ENCODE peak calls at places on chromosome 16, in nine cellular contexts. One of them, this sample, is unnamed.

GRCh38 chr16:75406943-75407342 is 26.4 kb downstream of the CFDP1 start:
- DNase-seq in AG04450: no peak
- DNase-seq in SIG-M5: no peak
- DNase-seq in frontal cortex: no peak
- DNase-seq in GOT3: no peak
- DNase-seq in lung: no peak
- DNase-seq in tibial nerve: no peak
- DNase-seq in fibroblast of the aortic adventitia: no peak
- DNase-seq in dorsolateral prefrontal cortex: no peak
- DNase-seq in this sample: no peak

GRCh38 chr16:50602531-50603205 is 54.5 kb downstream of the NKD1 start:
- DNase-seq in AG04450: no peak
- DNase-seq in SIG-M5: no peak
- DNase-seq in frontal cortex: no peak
- DNase-seq in GOT3: no peak
- DNase-seq in lung: no peak
- DNase-seq in tibial nerve: no peak
- DNase-seq in fibroblast of the aortic adventitia: no peak
- DNase-seq in dorsolateral prefrontal cortex: no peak
- DNase-seq in this sample: no peak

GRCh38 chr16:77212736-77213541 is 13.7 kb downstream of the SYCE1L start:
- DNase-seq in AG04450: no peak
- DNase-seq in SIG-M5: no peak
- DNase-seq in frontal cortex: no peak
- DNase-seq in GOT3: no peak
- DNase-seq in lung: peak
- DNase-seq in tibial nerve: peak
- DNase-seq in fibroblast of the aortic adventitia: no peak
- DNase-seq in dorsolateral prefrontal cortex: no peak
- DNase-seq in this sample: no peak

GRCh38 chr16:62105244-62105643 is 69.0 kb upstream of the CDH8 start:
- DNase-seq in AG04450: no peak
- DNase-seq in SIG-M5: no peak
- DNase-seq in frontal cortex: no peak
- DNase-seq in GOT3: no peak
- DNase-seq in lung: no peak
- DNase-seq in tibial nerve: no peak
- DNase-seq in fibroblast of the aortic adventitia: no peak
- DNase-seq in dorsolateral prefrontal cortex: no peak
- DNase-seq in this sample: no peak

GRCh38 chr16:70741779-70742125 is 55.9 kb upstream of the MTSS2 start:
- DNase-seq in AG04450: no peak
- DNase-seq in SIG-M5: no peak
- DNase-seq in frontal cortex: no peak
- DNase-seq in GOT3: no peak
- DNase-seq in lung: no peak
- DNase-seq in tibial nerve: no peak
- DNase-seq in fibroblast of the aortic adventitia: no peak
- DNase-seq in dorsolateral prefrontal cortex: no peak
- DNase-seq in this sample: no peak

GRCh38 chr16:85483424-85483823 is 129.7 kb upstream of the GSE1 start:
- DNase-seq in AG04450: no peak
- DNase-seq in SIG-M5: no peak
- DNase-seq in frontal cortex: no peak
- DNase-seq in GOT3: no peak
- DNase-seq in lung: no peak
- DNase-seq in tibial nerve: no peak
- DNase-seq in fibroblast of the aortic adventitia: no peak
- DNase-seq in dorsolateral prefrontal cortex: no peak
- DNase-seq in this sample: no peak

GRCh38 chr16:2720719-2721633 is 952 bp upstream of the PRSS27 start:
- DNase-seq in AG04450: peak
- DNase-seq in SIG-M5: no peak
- DNase-seq in frontal cortex: peak
- DNase-seq in GOT3: peak
- DNase-seq in lung: peak
- DNase-seq in tibial nerve: peak
- DNase-seq in fibroblast of the aortic adventitia: peak
- DNase-seq in dorsolateral prefrontal cortex: peak
- DNase-seq in this sample: peak

GRCh38 chr16:9344508-9344907 is 253.1 kb downstream of the HAPSTR1 start:
- DNase-seq in AG04450: no peak
- DNase-seq in SIG-M5: no peak
- DNase-seq in frontal cortex: no peak
- DNase-seq in GOT3: no peak
- DNase-seq in lung: no peak
- DNase-seq in tibial nerve: no peak
- DNase-seq in fibroblast of the aortic adventitia: no peak
- DNase-seq in dorsolateral prefrontal cortex: no peak
- DNase-seq in this sample: no peak

GRCh38 chr16:86994651-86995171 is 322.5 kb downstream of the C16orf95 start:
- DNase-seq in AG04450: peak
- DNase-seq in SIG-M5: no peak
- DNase-seq in frontal cortex: no peak
- DNase-seq in GOT3: no peak
- DNase-seq in lung: no peak
- DNase-seq in tibial nerve: no peak
- DNase-seq in fibroblast of the aortic adventitia: peak
- DNase-seq in dorsolateral prefrontal cortex: no peak
- DNase-seq in this sample: no peak

GRCh38 chr16:21277927-21278706 is at the start of gene CRYM:
- DNase-seq in AG04450: no peak
- DNase-seq in SIG-M5: no peak
- DNase-seq in frontal cortex: no peak
- DNase-seq in GOT3: no peak
- DNase-seq in lung: peak
- DNase-seq in tibial nerve: no peak
- DNase-seq in fibroblast of the aortic adventitia: peak
- DNase-seq in dorsolateral prefrontal cortex: peak
- DNase-seq in this sample: no peak

GRCh38 chr16:57159447-57159846 is 26.4 kb downstream of the PSME3IP1 start:
- DNase-seq in AG04450: no peak
- DNase-seq in SIG-M5: no peak
- DNase-seq in frontal cortex: no peak
- DNase-seq in GOT3: no peak
- DNase-seq in lung: no peak
- DNase-seq in tibial nerve: no peak
- DNase-seq in fibroblast of the aortic adventitia: no peak
- DNase-seq in dorsolateral prefrontal cortex: no peak
- DNase-seq in this sample: no peak

GRCh38 chr16:88415381-88416323 is 32.9 kb downstream of the ZNF469 start:
- DNase-seq in AG04450: no peak
- DNase-seq in SIG-M5: no peak
- DNase-seq in frontal cortex: no peak
- DNase-seq in GOT3: no peak
- DNase-seq in lung: no peak
- DNase-seq in tibial nerve: no peak
- DNase-seq in fibroblast of the aortic adventitia: no peak
- DNase-seq in dorsolateral prefrontal cortex: no peak
- DNase-seq in this sample: no peak

GRCh38 chr16:87688876-87689815 is 76.6 kb downstream of the KLHDC4 start:
- DNase-seq in AG04450: no peak
- DNase-seq in SIG-M5: no peak
- DNase-seq in frontal cortex: peak
- DNase-seq in GOT3: no peak
- DNase-seq in lung: no peak
- DNase-seq in tibial nerve: no peak
- DNase-seq in fibroblast of the aortic adventitia: no peak
- DNase-seq in dorsolateral prefrontal cortex: no peak
- DNase-seq in this sample: no peak

GRCh38 chr16:4694664-4695451 is 1.5 kb downstream of the NUDT16L1 start:
- DNase-seq in AG04450: no peak
- DNase-seq in SIG-M5: no peak
- DNase-seq in frontal cortex: peak
- DNase-seq in GOT3: no peak
- DNase-seq in lung: no peak
- DNase-seq in tibial nerve: no peak
- DNase-seq in fibroblast of the aortic adventitia: peak
- DNase-seq in dorsolateral prefrontal cortex: peak
- DNase-seq in this sample: no peak

GRCh38 chr16:29825145-29826044 is 5.1 kb downstream of the MVP start:
- DNase-seq in AG04450: peak
- DNase-seq in SIG-M5: no peak
- DNase-seq in frontal cortex: peak
- DNase-seq in GOT3: no peak
- DNase-seq in lung: no peak
- DNase-seq in tibial nerve: no peak
- DNase-seq in fibroblast of the aortic adventitia: peak
- DNase-seq in dorsolateral prefrontal cortex: peak
- DNase-seq in this sample: peak

GRCh38 chr16:11557811-11558210 is 28.9 kb downstream of the LITAF start:
- DNase-seq in AG04450: no peak
- DNase-seq in SIG-M5: no peak
- DNase-seq in frontal cortex: peak
- DNase-seq in GOT3: no peak
- DNase-seq in lung: no peak
- DNase-seq in tibial nerve: peak
- DNase-seq in fibroblast of the aortic adventitia: no peak
- DNase-seq in dorsolateral prefrontal cortex: peak
- DNase-seq in this sample: peak

GRCh38 chr16:85832578-85833539 is 33.4 kb downstream of the COX4I1 start:
- DNase-seq in AG04450: no peak
- DNase-seq in SIG-M5: no peak
- DNase-seq in frontal cortex: no peak
- DNase-seq in GOT3: no peak
- DNase-seq in lung: no peak
- DNase-seq in tibial nerve: no peak
- DNase-seq in fibroblast of the aortic adventitia: no peak
- DNase-seq in dorsolateral prefrontal cortex: no peak
- DNase-seq in this sample: no peak

GRCh38 chr16:660459-661183 is 7.3 kb upstream of the RHOT2 start:
- DNase-seq in AG04450: peak
- DNase-seq in SIG-M5: peak
- DNase-seq in frontal cortex: peak
- DNase-seq in GOT3: no peak
- DNase-seq in lung: peak
- DNase-seq in tibial nerve: peak
- DNase-seq in fibroblast of the aortic adventitia: peak
- DNase-seq in dorsolateral prefrontal cortex: peak
- DNase-seq in this sample: peak

GRCh38 chr16:71628810-71629209 is 2.8 kb downstream of the MARVELD3 start:
- DNase-seq in AG04450: no peak
- DNase-seq in SIG-M5: no peak
- DNase-seq in frontal cortex: no peak
- DNase-seq in GOT3: no peak
- DNase-seq in lung: no peak
- DNase-seq in tibial nerve: no peak
- DNase-seq in fibroblast of the aortic adventitia: peak
- DNase-seq in dorsolateral prefrontal cortex: no peak
- DNase-seq in this sample: no peak

GRCh38 chr16:54503011-54503410 is 216.4 kb upstream of the IRX3 start:
- DNase-seq in AG04450: no peak
- DNase-seq in SIG-M5: no peak
- DNase-seq in frontal cortex: no peak
- DNase-seq in GOT3: no peak
- DNase-seq in lung: peak
- DNase-seq in tibial nerve: no peak
- DNase-seq in fibroblast of the aortic adventitia: no peak
- DNase-seq in dorsolateral prefrontal cortex: no peak
- DNase-seq in this sample: no peak

GRCh38 chr16:16038950-16039349 is 89.5 kb downstream of the ABCC1 start:
- DNase-seq in AG04450: no peak
- DNase-seq in SIG-M5: no peak
- DNase-seq in frontal cortex: no peak
- DNase-seq in GOT3: no peak
- DNase-seq in lung: no peak
- DNase-seq in tibial nerve: no peak
- DNase-seq in fibroblast of the aortic adventitia: no peak
- DNase-seq in dorsolateral prefrontal cortex: no peak
- DNase-seq in this sample: no peak

GRCh38 chr16:11084484-11085024 is 140.2 kb downstream of the CLEC16A start:
- DNase-seq in AG04450: no peak
- DNase-seq in SIG-M5: no peak
- DNase-seq in frontal cortex: no peak
- DNase-seq in GOT3: no peak
- DNase-seq in lung: no peak
- DNase-seq in tibial nerve: no peak
- DNase-seq in fibroblast of the aortic adventitia: peak
- DNase-seq in dorsolateral prefrontal cortex: no peak
- DNase-seq in this sample: no peak

GRCh38 chr16:2838928-2839327 is 8.8 kb downstream of the ZG16B start:
- DNase-seq in AG04450: peak
- DNase-seq in SIG-M5: no peak
- DNase-seq in frontal cortex: peak
- DNase-seq in GOT3: peak
- DNase-seq in lung: peak
- DNase-seq in tibial nerve: no peak
- DNase-seq in fibroblast of the aortic adventitia: peak
- DNase-seq in dorsolateral prefrontal cortex: peak
- DNase-seq in this sample: peak

GRCh38 chr16:84795338-84796053 is 24.3 kb upstream of the CRISPLD2 start:
- DNase-seq in AG04450: peak
- DNase-seq in SIG-M5: no peak
- DNase-seq in frontal cortex: no peak
- DNase-seq in GOT3: no peak
- DNase-seq in lung: peak
- DNase-seq in tibial nerve: peak
- DNase-seq in fibroblast of the aortic adventitia: peak
- DNase-seq in dorsolateral prefrontal cortex: no peak
- DNase-seq in this sample: no peak

GRCh38 chr16:4303973-4304372 is 11.9 kb upstream of the GLIS2 start:
- DNase-seq in AG04450: no peak
- DNase-seq in SIG-M5: no peak
- DNase-seq in frontal cortex: peak
- DNase-seq in GOT3: no peak
- DNase-seq in lung: no peak
- DNase-seq in tibial nerve: no peak
- DNase-seq in fibroblast of the aortic adventitia: no peak
- DNase-seq in dorsolateral prefrontal cortex: peak
- DNase-seq in this sample: no peak

GRCh38 chr16:83305092-83305491 is 502.7 kb upstream of the HSBP1 start:
- DNase-seq in AG04450: peak
- DNase-seq in SIG-M5: no peak
- DNase-seq in frontal cortex: no peak
- DNase-seq in GOT3: no peak
- DNase-seq in lung: no peak
- DNase-seq in tibial nerve: no peak
- DNase-seq in fibroblast of the aortic adventitia: peak
- DNase-seq in dorsolateral prefrontal cortex: no peak
- DNase-seq in this sample: no peak

GRCh38 chr16:47143677-47144558 is at the start of gene NETO2:
- DNase-seq in AG04450: no peak
- DNase-seq in SIG-M5: no peak
- DNase-seq in frontal cortex: peak
- DNase-seq in GOT3: peak
- DNase-seq in lung: peak
- DNase-seq in tibial nerve: no peak
- DNase-seq in fibroblast of the aortic adventitia: peak
- DNase-seq in dorsolateral prefrontal cortex: peak
- DNase-seq in this sample: peak

GRCh38 chr16:71746442-71747046 is 22.0 kb upstream of the PHLPP2 start:
- DNase-seq in AG04450: no peak
- DNase-seq in SIG-M5: no peak
- DNase-seq in frontal cortex: no peak
- DNase-seq in GOT3: no peak
- DNase-seq in lung: no peak
- DNase-seq in tibial nerve: no peak
- DNase-seq in fibroblast of the aortic adventitia: peak
- DNase-seq in dorsolateral prefrontal cortex: no peak
- DNase-seq in this sample: no peak

GRCh38 chr16:11658896-11659708 is 9.2 kb upstream of the SNN start:
- DNase-seq in AG04450: no peak
- DNase-seq in SIG-M5: no peak
- DNase-seq in frontal cortex: no peak
- DNase-seq in GOT3: no peak
- DNase-seq in lung: no peak
- DNase-seq in tibial nerve: no peak
- DNase-seq in fibroblast of the aortic adventitia: no peak
- DNase-seq in dorsolateral prefrontal cortex: no peak
- DNase-seq in this sample: no peak

GRCh38 chr16:14399397-14400284 is 230.4 kb downstream of the PARN start:
- DNase-seq in AG04450: no peak
- DNase-seq in SIG-M5: no peak
- DNase-seq in frontal cortex: no peak
- DNase-seq in GOT3: no peak
- DNase-seq in lung: no peak
- DNase-seq in tibial nerve: peak
- DNase-seq in fibroblast of the aortic adventitia: peak
- DNase-seq in dorsolateral prefrontal cortex: peak
- DNase-seq in this sample: peak

GRCh38 chr16:67024384-67024896 is 4.5 kb upstream of the CBFB start:
- DNase-seq in AG04450: no peak
- DNase-seq in SIG-M5: no peak
- DNase-seq in frontal cortex: no peak
- DNase-seq in GOT3: no peak
- DNase-seq in lung: no peak
- DNase-seq in tibial nerve: no peak
- DNase-seq in fibroblast of the aortic adventitia: no peak
- DNase-seq in dorsolateral prefrontal cortex: no peak
- DNase-seq in this sample: no peak

This sample was measured in nucleus accumbens.